ENCODE peak calls at places on chromosomes 7 and 10, in ten cellular contexts. P, F, Q, T, X, E, W, V, L and Z are unnamed samples.

GRCh38 chr7:14754631-14755030 is 147.9 kb downstream of the DGKB start:
- DNase-seq in P (no peak), F (no peak), Q (no peak), T (no peak), X (no peak), E (no peak), W (peak), V (no peak), L (no peak), Z (no peak)

GRCh38 chr10:114571316-114571999 is 86.6 kb downstream of the ABLIM1 start:
- DNase-seq in P (no peak), F (no peak), Q (no peak), T (peak), X (no peak), E (no peak), W (no peak), V (no peak), L (no peak), Z (no peak)

GRCh38 chr10:52632591-52632990 is 140.0 kb downstream of the MBL2 start:
- DNase-seq in P (no peak), F (no peak), Q (no peak), T (no peak), X (no peak), E (no peak), W (no peak), V (no peak), L (no peak), Z (no peak)

GRCh38 chr10:128286413-128287097 is 160.3 kb upstream of the MKI67 start:
- DNase-seq in P (no peak), F (no peak), Q (no peak), T (no peak), X (no peak), E (no peak), W (no peak), V (no peak), L (no peak), Z (no peak)

GRCh38 chr10:77080361-77081027 is 557.1 kb downstream of the KCNMA1 start:
- DNase-seq in P (no peak), F (no peak), Q (no peak), T (no peak), X (no peak), E (no peak), W (no peak), V (no peak), L (no peak), Z (no peak)

GRCh38 chr7:140863867-140864266 is 60.9 kb downstream of the BRAF start:
- DNase-seq in P (no peak), F (no peak), Q (no peak), T (no peak), X (no peak), E (no peak), W (no peak), V (no peak), L (no peak), Z (no peak)

GRCh38 chr7:98354511-98355249 is 46.2 kb downstream of the BAIAP2L1 start:
- DNase-seq in P (no peak), F (no peak), Q (no peak), T (no peak), X (no peak), E (no peak), W (peak), V (no peak), L (no peak), Z (peak)

GRCh38 chr7:156614434-156615264 is 25.9 kb upstream of the RNF32 start:
- DNase-seq in P (no peak), F (no peak), Q (no peak), T (no peak), X (no peak), E (no peak), W (no peak), V (no peak), L (no peak), Z (no peak)

GRCh38 chr10:5557799-5558771 is 33.3 kb downstream of the CALML3 start:
- DNase-seq in P (no peak), F (no peak), Q (no peak), T (no peak), X (no peak), E (no peak), W (no peak), V (no peak), L (no peak), Z (no peak)